ENCODE peak calls at places on chromosomes 3 and 15, in four cellular contexts. L is colonic mucosa, S is ovary, P is body of pancreas. N is an unnamed sample.

GRCh38 chr3:138944136-138944658 is 2.7 kb downstream of the FOXL2 start:
- DNase-seq in L (no peak), S (peak), P (no peak), N (peak)

GRCh38 chr3:30751610-30752299 is 142.7 kb downstream of the GADL1 start:
- DNase-seq in L (peak), S (peak), P (peak), N (peak)

GRCh38 chr3:139312959-139313358 is 30.9 kb upstream of the MRPS22 start:
- DNase-seq in L (no peak), S (no peak), P (no peak), N (no peak)

GRCh38 chr3:197329382-197329781 is 31.0 kb upstream of the DLG1 start:
- DNase-seq in L (no peak), S (no peak), P (no peak), N (no peak)

GRCh38 chr3:127679534-127680145 is 6.9 kb downstream of the ABTB1 start:
- DNase-seq in L (no peak), S (no peak), P (peak), N (no peak)

GRCh38 chr3:72797773-72798543 is 50.3 kb downstream of the SHQ1 start:
- DNase-seq in L (no peak), S (no peak), P (peak), N (peak)

GRCh38 chr3:23663661-23664186 is 142.0 kb upstream of the UBE2E1 start:
- DNase-seq in L (no peak), S (no peak), P (no peak), N (peak)

GRCh38 chr15:42729409-42729808 is 7.5 kb downstream of the CDAN1 start:
- DNase-seq in L (no peak), S (no peak), P (no peak), N (no peak)

GRCh38 chr15:38636597-38636996 is 72.0 kb upstream of the RASGRP1 start:
- DNase-seq in L (no peak), S (no peak), P (no peak), N (no peak)

GRCh38 chr3:53346922-53347260 is 452 bp downstream of the DCP1A start:
- DNase-seq in L (no peak), S (no peak), P (no peak), N (no peak)

GRCh38 chr3:171407746-171408145 is 52.5 kb downstream of the TNIK start:
- DNase-seq in L (no peak), S (no peak), P (no peak), N (peak)

GRCh38 chr3:185330238-185330637 is 32.7 kb upstream of the MAP3K13 start:
- DNase-seq in L (peak), S (no peak), P (peak), N (no peak)

GRCh38 chr15:75810874-75811498 is 32.3 kb upstream of the UBE2Q2 start:
- DNase-seq in L (no peak), S (no peak), P (no peak), N (no peak)

GRCh38 chr15:47885921-47886320 is 168.6 kb downstream of the SEMA6D start:
- DNase-seq in L (no peak), S (no peak), P (no peak), N (peak)

GRCh38 chr3:58973796-58974195 is 76.0 kb downstream of the CFAP20DC start:
- DNase-seq in L (no peak), S (no peak), P (no peak), N (peak)

GRCh38 chr15:65903296-65904073 is 34.2 kb downstream of the RAB11A start:
- DNase-seq in L (no peak), S (no peak), P (no peak), N (peak)

GRCh38 chr3:30893678-30894325 is 659 bp downstream of the GADL1 start:
- DNase-seq in L (no peak), S (no peak), P (no peak), N (no peak)

GRCh38 chr3:123406598-123406997 is 42.3 kb downstream of the ADCY5 start:
- DNase-seq in L (peak), S (peak), P (no peak), N (no peak)

GRCh38 chr3:28575748-28576589 is 227.3 kb upstream of the AZI2 start:
- DNase-seq in L (no peak), S (peak), P (peak), N (no peak)

GRCh38 chr3:187076297-187076696 is 63.0 kb downstream of the RPL39L start:
- DNase-seq in L (no peak), S (no peak), P (no peak), N (no peak)

GRCh38 chr3:30162579-30162978 is 443.8 kb upstream of the TGFBR2 start:
- DNase-seq in L (no peak), S (no peak), P (no peak), N (peak)

GRCh38 chr15:25670025-25670554 is 193.0 kb downstream of the ATP10A start:
- DNase-seq in L (peak), S (peak), P (peak), N (peak)

GRCh38 chr3:182837855-182838454 is 44.7 kb downstream of the ATP11B start:
- DNase-seq in L (no peak), S (no peak), P (no peak), N (peak)

GRCh38 chr3:64687781-64688515 is at the start of gene ADAMTS9:
- DNase-seq in L (peak), S (peak), P (peak), N (peak)

GRCh38 chr3:190306513-190307163 is 15.6 kb downstream of the CLDN1 start:
- DNase-seq in L (no peak), S (peak), P (peak), N (peak)

GRCh38 chr3:192835818-192836468 is 81.7 kb downstream of the MB21D2 start:
- DNase-seq in L (no peak), S (peak), P (peak), N (peak)

GRCh38 chr15:29268706-29269484 is 727 bp downstream of the NSMCE3 start:
- DNase-seq in L (peak), S (peak), P (peak), N (peak)

GRCh38 chr3:143443851-143444331 is 324.3 kb downstream of the CHST2 start:
- DNase-seq in L (peak), S (peak), P (peak), N (peak)

GRCh38 chr3:155605571-155605970 is 139.3 kb downstream of the PLCH1 start:
- DNase-seq in L (no peak), S (no peak), P (peak), N (no peak)

GRCh38 chr3:150956376-150956775 is 16.2 kb downstream of the CLRN1 start:
- DNase-seq in L (no peak), S (no peak), P (no peak), N (peak)

GRCh38 chr3:12741205-12741604 is 17.9 kb downstream of the TMEM40 start:
- DNase-seq in L (no peak), S (no peak), P (no peak), N (no peak)

GRCh38 chr3:27581852-27582251 is 97.7 kb upstream of the SLC4A7 start:
- DNase-seq in L (no peak), S (no peak), P (no peak), N (no peak)

GRCh38 chr15:48862705-48863104 is 15.2 kb upstream of the EID1 start:
- DNase-seq in L (no peak), S (no peak), P (no peak), N (no peak)

GRCh38 chr3:145767909-145768308 is 393.1 kb downstream of the PLOD2 start:
- DNase-seq in L (no peak), S (no peak), P (no peak), N (peak)
- TF ChIP-seq CTCF in L (no peak), S (no peak), P (peak), N (peak)

GRCh38 chr3:195847061-195847950 is 35.6 kb upstream of the MUC4 start:
- DNase-seq in L (peak), S (no peak), P (no peak), N (peak)

GRCh38 chr3:195850857-195851531 is 39.3 kb upstream of the MUC4 start:
- DNase-seq in L (peak), S (peak), P (peak), N (peak)

GRCh38 chr3:195845483-195845882 is 33.8 kb upstream of the MUC4 start:
- DNase-seq in L (no peak), S (no peak), P (no peak), N (no peak)

GRCh38 chr3:195853036-195853435 is 41.3 kb upstream of the MUC4 start:
- DNase-seq in L (no peak), S (no peak), P (no peak), N (no peak)

DNA sequence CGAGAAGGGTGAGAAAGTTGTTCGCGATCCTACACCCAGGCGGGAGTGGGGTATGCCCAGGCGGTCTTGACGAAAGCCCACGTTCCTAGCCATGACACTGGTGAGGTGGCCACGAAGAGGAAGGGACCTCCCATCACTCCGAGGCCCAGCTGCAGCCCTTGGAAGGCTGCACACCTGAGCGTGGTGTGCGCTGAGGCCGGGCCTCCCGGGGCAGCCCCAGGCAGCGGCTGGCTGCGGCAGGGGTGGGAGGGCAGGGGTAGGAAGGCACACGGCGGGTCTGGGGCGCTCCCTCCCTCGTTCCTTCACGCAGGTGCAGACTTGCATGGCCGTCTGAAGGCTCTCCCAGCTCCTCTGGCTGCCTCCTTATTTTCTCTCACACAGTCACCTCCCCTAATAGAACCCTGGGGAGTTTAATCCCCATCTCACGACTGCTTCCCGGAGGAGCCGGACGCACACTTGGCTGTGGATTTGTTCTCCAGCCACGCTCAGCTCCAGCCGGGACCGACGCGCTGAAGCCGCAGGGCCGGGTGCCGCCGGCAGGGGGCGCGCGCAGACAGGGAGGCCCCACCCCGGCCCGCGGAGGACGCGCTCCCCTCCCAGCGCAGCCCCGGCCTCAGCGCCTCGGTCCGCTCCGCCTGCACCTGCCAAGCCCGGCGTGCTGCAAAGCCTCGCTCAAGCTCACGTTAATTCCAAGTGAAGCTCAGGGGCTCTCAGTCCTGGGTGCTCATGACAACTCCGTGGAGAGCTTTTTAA is 37.8 kb upstream of the MUC4 start:
- DNase-seq in L (no peak), S (no peak), P (no peak), N (no peak)
- TF ChIP-seq CTCF in L (peak), S (no peak), P (no peak), N (peak)

GRCh38 chr3:14125193-14126016 is 553 bp downstream of the TMEM43 start:
- DNase-seq in L (peak), S (peak), P (peak), N (peak)
- TF ChIP-seq CTCF in L (no peak), S (peak), P (no peak), N (peak)

GRCh38 chr3:54432975-54433374 is 310.6 kb downstream of the CACNA2D3 start:
- DNase-seq in L (no peak), S (no peak), P (no peak), N (no peak)

GRCh38 chr3:54427951-54428871 is 305.9 kb downstream of the CACNA2D3 start:
- DNase-seq in L (peak), S (peak), P (peak), N (peak)

GRCh38 chr3:54434761-54435160 is 312.4 kb downstream of the CACNA2D3 start:
- DNase-seq in L (no peak), S (no peak), P (no peak), N (no peak)

DNA sequence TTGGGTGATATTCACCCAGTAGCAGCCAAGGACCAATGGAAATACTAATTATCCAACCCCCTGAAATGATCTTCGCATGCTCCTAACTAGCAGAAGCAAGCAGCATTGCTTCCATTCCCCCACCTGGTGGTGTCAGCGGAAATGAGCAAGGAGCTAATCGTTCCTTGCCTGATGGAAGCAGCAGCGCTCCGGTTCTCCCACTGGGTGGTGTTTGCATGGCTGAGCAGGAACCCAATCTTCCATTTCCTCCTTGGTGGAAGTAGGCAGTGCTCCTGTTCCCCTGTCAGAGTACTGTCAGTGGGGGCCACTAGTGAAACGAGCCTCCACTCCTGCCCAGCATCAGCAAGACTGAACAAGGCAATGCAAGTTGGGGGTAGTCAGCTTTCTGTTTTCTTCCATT is 311.5 kb downstream of the CACNA2D3 start:
- DNase-seq in L (no peak), S (no peak), P (no peak), N (no peak)
- TF ChIP-seq CTCF in L (no peak), S (no peak), P (peak), N (no peak)

DNA sequence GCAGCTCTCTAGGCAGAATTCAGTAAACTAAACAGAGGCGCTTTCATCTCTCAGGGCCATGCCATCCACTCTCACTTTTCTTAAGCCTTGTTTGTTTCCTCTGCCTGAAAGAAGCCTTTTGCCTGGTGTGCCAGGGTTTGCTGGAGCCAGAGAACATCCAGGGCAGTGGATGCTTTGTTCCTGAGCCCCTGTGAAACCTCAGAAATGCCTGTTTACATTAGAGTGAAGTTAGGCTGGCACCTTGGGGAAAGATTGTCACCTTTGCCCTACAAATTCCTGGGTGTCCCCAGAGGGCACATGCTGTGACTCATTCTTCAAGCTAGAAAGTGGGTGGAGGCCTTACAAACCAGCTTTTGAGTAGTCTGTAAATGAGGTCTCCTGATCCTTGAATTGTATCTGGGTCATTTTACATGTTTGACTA is 10.7 kb upstream of the TRAK1 start:
- DNase-seq in L (peak), S (no peak), P (peak), N (no peak)
- TF ChIP-seq CTCF in L (no peak), S (no peak), P (no peak), N (no peak)

GRCh38 chr3:148974726-148975125 is 16.6 kb upstream of the GYG1 start:
- DNase-seq in L (no peak), S (no peak), P (no peak), N (no peak)

GRCh38 chr3:148971819-148972218 is 19.5 kb upstream of the GYG1 start:
- DNase-seq in L (no peak), S (peak), P (peak), N (peak)

GRCh38 chr3:148970311-148970710 is 21.0 kb upstream of the GYG1 start:
- DNase-seq in L (no peak), S (no peak), P (no peak), N (no peak)

GRCh38 chr3:148975696-148976095 is 15.6 kb upstream of the GYG1 start:
- DNase-seq in L (no peak), S (no peak), P (no peak), N (no peak)

DNA sequence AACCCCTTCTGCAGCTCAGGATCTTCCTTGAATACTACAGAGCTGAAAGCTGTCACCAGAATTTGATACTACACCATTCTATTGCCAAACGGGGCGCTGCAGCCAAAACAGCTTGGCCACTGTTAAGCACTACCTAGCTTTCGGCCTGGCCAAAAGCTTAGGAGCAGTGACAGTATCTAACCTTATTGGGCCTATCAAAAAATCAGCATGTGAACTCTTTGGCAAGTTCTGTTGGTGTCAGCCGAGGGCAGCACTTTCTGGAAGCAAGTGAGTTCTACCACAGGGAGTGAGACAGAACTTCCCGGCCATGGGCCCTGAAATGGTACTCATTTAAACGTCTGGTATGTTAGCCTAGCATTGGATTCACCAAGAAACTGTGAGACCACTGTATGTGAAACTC is 16.1 kb upstream of the GYG1 start:
- DNase-seq in L (no peak), S (peak), P (no peak), N (no peak)
- TF ChIP-seq CTCF in L (no peak), S (no peak), P (no peak), N (no peak)

N was measured in astrocyte of the spinal cord.